ENCODE peak calls at places on chromosomes 6 and 20, in ten cellular contexts. P is Kasumi-1; Q is activated T-helper 9 cell treated with anti-CD3 and anti-CD28 coated beads, Interleukin-2, amount 50 U/mL, for 16 hours; W is kidney epithelial cell; R is NCI-H1105 treated with DMSO at 0.1 percent for 48 hours; M is GM10248; G is GM12865; F is DND-41; S is mammary epithelial cell; E is breast epithelium. H is an unnamed sample.

GRCh38 chr20:11158146-11158545 is 484.3 kb upstream of the JAG1 start:
- DNase-seq in W (no peak), R (no peak), E (no peak), G (no peak), Q (no peak), M (no peak), P (no peak), S (peak), F (no peak), H (no peak)

GRCh38 chr6:106557837-106558236 is 71.5 kb downstream of the RTN4IP1 start:
- DNase-seq in M (no peak), F (no peak), Q (no peak), S (no peak), W (no peak), G (no peak), P (no peak), R (no peak), E (no peak), H (no peak)

GRCh38 chr20:62887147-62887859 is 25.7 kb upstream of the TCFL5 start:
- DNase-seq in P (peak), E (no peak), G (no peak), F (peak), W (no peak), M (no peak), Q (no peak), S (peak), R (peak), H (peak)

GRCh38 chr6:25895773-25896172 is 21.7 kb upstream of the SLC17A3 start:
- DNase-seq in G (no peak), M (no peak), W (no peak), P (no peak), R (no peak), E (no peak), Q (no peak), F (no peak), S (no peak), H (no peak)

GRCh38 chr20:47479506-47479905 is 22.2 kb upstream of the NCOA3 start:
- DNase-seq in F (no peak), P (peak), Q (no peak), M (no peak), G (no peak), S (no peak), R (no peak), E (no peak), W (no peak), H (no peak)

GRCh38 chr6:81981812-81982211 is 229.3 kb upstream of the TENT5A start:
- DNase-seq in E (no peak), W (no peak), G (peak), P (no peak), F (no peak), R (no peak), M (no peak), S (peak), Q (no peak), H (no peak)

GRCh38 chr6:380234-381218 is 11.0 kb upstream of the IRF4 start:
- DNase-seq in W (no peak), M (no peak), Q (no peak), E (no peak), P (no peak), R (no peak), G (no peak), S (no peak), F (no peak), H (no peak)

GRCh38 chr20:64035933-64036345 is at the start of gene C20orf204:
- DNase-seq in R (no peak), S (no peak), W (no peak), P (no peak), G (no peak), M (no peak), Q (no peak), E (no peak), F (no peak), H (no peak)

GRCh38 chr6:121482004-121482693 is 46.7 kb downstream of the GJA1 start:
- DNase-seq in R (no peak), W (no peak), M (no peak), E (no peak), G (no peak), F (no peak), S (peak), P (no peak), Q (no peak), H (peak)

GRCh38 chr6:139841794-139842215 is 467.4 kb upstream of the CITED2 start:
- DNase-seq in R (no peak), Q (no peak), G (peak), F (no peak), W (no peak), E (no peak), S (no peak), P (peak), M (peak), H (no peak)

GRCh38 chr20:25493137-25493536 is 85.7 kb downstream of the GINS1 start:
- DNase-seq in F (no peak), R (no peak), P (no peak), E (no peak), Q (no peak), S (no peak), M (no peak), G (no peak), W (no peak), H (no peak)

GRCh38 chr6:151018035-151018434 is 152.5 kb downstream of the MTHFD1L start:
- DNase-seq in P (no peak), E (no peak), W (peak), G (no peak), M (no peak), R (no peak), F (no peak), S (no peak), Q (no peak), H (no peak)

GRCh38 chr20:61720348-61720696 is 345.4 kb downstream of the TAF4 start:
- DNase-seq in G (no peak), Q (no peak), P (no peak), M (no peak), E (no peak), W (no peak), F (no peak), R (no peak), S (no peak), H (no peak)

GRCh38 chr6:40349566-40350192 is 237.5 kb downstream of the LRFN2 start:
- DNase-seq in G (no peak), R (no peak), S (no peak), P (no peak), M (peak), Q (no peak), E (no peak), F (peak), W (no peak), H (no peak)

GRCh38 chr6:85641522-85641915 is 1.2 kb downstream of the SYNCRIP start:
- DNase-seq in Q (no peak), E (no peak), M (no peak), S (peak), W (no peak), F (no peak), P (no peak), R (no peak), G (no peak), H (no peak)

GRCh38 chr6:41371992-41372525 is 36.7 kb downstream of the NCR2 start:
- DNase-seq in W (no peak), E (no peak), S (no peak), Q (no peak), M (no peak), P (no peak), R (no peak), G (no peak), F (no peak), H (no peak)

GRCh38 chr6:33313105-33313708 is 671 bp downstream of the TAPBP start:
- DNase-seq in S (peak), P (peak), G (peak), W (no peak), Q (peak), E (no peak), M (no peak), R (peak), F (peak), H (no peak)

GRCh38 chr20:35011589-35012226 is 56.0 kb downstream of the MYH7B start:
- DNase-seq in Q (no peak), R (no peak), S (no peak), W (no peak), F (no peak), E (no peak), M (no peak), G (no peak), P (no peak), H (no peak)

GRCh38 chr6:66421570-66421969 is 714.5 kb upstream of the EYS start:
- DNase-seq in P (no peak), W (no peak), Q (no peak), F (no peak), R (no peak), G (no peak), S (no peak), M (no peak), E (no peak), H (no peak)

GRCh38 chr6:48087448-48087847 is 23.5 kb downstream of the PTCHD4 start:
- DNase-seq in Q (no peak), R (peak), F (no peak), W (no peak), E (no peak), M (no peak), P (peak), G (peak), S (no peak), H (no peak)

GRCh38 chr20:63091901-63092659 is 85.3 kb upstream of the BHLHE23 start:
- DNase-seq in P (no peak), G (no peak), M (no peak), R (no peak), E (no peak), S (no peak), Q (no peak), F (no peak), W (no peak), H (no peak)

GRCh38 chr6:167806061-167806700 is 20.5 kb upstream of the AFDN start:
- DNase-seq in S (no peak), M (no peak), G (no peak), E (no peak), W (no peak), Q (no peak), P (no peak), F (no peak), R (no peak), H (no peak)

GRCh38 chr6:143000771-143001170 is 55.8 kb upstream of the HIVEP2 start:
- DNase-seq in E (no peak), P (no peak), R (no peak), W (no peak), G (no peak), M (no peak), Q (no peak), F (no peak), S (no peak), H (no peak)

GRCh38 chr20:63627129-63627699 is 313 bp upstream of the GMEB2 start:
- DNase-seq in W (peak), M (peak), R (peak), S (peak), P (peak), G (peak), Q (peak), F (peak), E (peak), H (peak)

GRCh38 chr6:24666616-24667377 is at the start of the genes ACOT13 and TDP2:
- DNase-seq in Q (peak), E (peak), W (peak), F (peak), R (peak), P (peak), S (peak), M (peak), G (peak), H (peak)

GRCh38 chr20:59863058-59863457 is 70.4 kb downstream of the SYCP2 start:
- DNase-seq in S (no peak), Q (no peak), M (no peak), G (no peak), R (no peak), P (no peak), F (no peak), W (no peak), E (no peak), H (no peak)

GRCh38 chr6:21377356-21377755 is 216.2 kb upstream of the SOX4 start:
- DNase-seq in E (no peak), R (no peak), W (no peak), Q (no peak), G (no peak), M (no peak), S (no peak), P (no peak), F (no peak), H (no peak)

GRCh38 chr20:21703740-21704407 is 1.6 kb upstream of the PAX1 start:
- DNase-seq in F (no peak), E (no peak), S (no peak), P (no peak), R (no peak), M (no peak), G (no peak), Q (no peak), W (no peak), H (no peak)

GRCh38 chr6:125480571-125480970 is 178.8 kb upstream of the HDDC2 start:
- DNase-seq in W (no peak), M (no peak), E (no peak), R (no peak), Q (no peak), F (no peak), P (no peak), G (no peak), S (no peak), H (no peak)

GRCh38 chr6:168609026-168609685 is 168.2 kb downstream of the SMOC2 start:
- DNase-seq in G (no peak), E (no peak), S (no peak), R (no peak), P (no peak), W (no peak), Q (no peak), F (no peak), M (no peak), H (no peak)

GRCh38 chr6:47729019-47729418 is 30.6 kb downstream of the ADGRF4 start:
- DNase-seq in S (peak), Q (no peak), W (peak), G (no peak), R (no peak), F (no peak), E (no peak), M (no peak), P (no peak), H (no peak)

GRCh38 chr6:91132461-91132860 is 545.6 kb upstream of the MAP3K7 start:
- DNase-seq in E (no peak), S (peak), M (no peak), Q (no peak), P (no peak), G (no peak), R (no peak), W (peak), F (no peak), H (no peak)

GRCh38 chr6:122995930-122996796 is at the start of gene CLVS2:
- DNase-seq in Q (no peak), S (peak), P (no peak), M (no peak), R (peak), F (no peak), G (no peak), E (no peak), W (no peak), H (no peak)

GRCh38 chr6:162922816-162923215 is 195.0 kb downstream of the PACRG start:
- DNase-seq in W (no peak), P (no peak), M (no peak), E (no peak), G (no peak), Q (no peak), R (no peak), F (no peak), S (no peak), H (peak)

GRCh38 chr6:32568561-32568960 is 21.1 kb downstream of the HLA-DRB1 start:
- DNase-seq in M (no peak), Q (no peak), P (no peak), F (no peak), G (no peak), W (no peak), S (no peak), E (no peak), R (no peak), H (no peak)

GRCh38 chr20:57391439-57392129 is 388 bp downstream of the RBM38 start:
- DNase-seq in Q (no peak), P (peak), E (no peak), M (no peak), W (no peak), F (no peak), G (peak), R (peak), S (no peak), H (no peak)